ENCODE peak calls at places on chromosome 3, in seven cellular contexts. One of them, this sample, is unnamed.

GRCh38 chr3:185561374-185561943 is 9.1 kb upstream of the LIPH start:
- DNase-seq in brain microvascular endothelial cell: no peak
- DNase-seq in esophagus squamous epithelium: no peak
- DNase-seq in ascending aorta: no peak
- DNase-seq in cardiac fibroblast: no peak
- DNase-seq in CD8-positive, alpha-beta T cell: no peak
- DNase-seq in aorta: no peak
- DNase-seq in this sample: no peak

GRCh38 chr3:53616971-53617892 is 122.8 kb downstream of the CACNA1D start:
- DNase-seq in brain microvascular endothelial cell: no peak
- DNase-seq in esophagus squamous epithelium: no peak
- DNase-seq in ascending aorta: no peak
- DNase-seq in cardiac fibroblast: no peak
- DNase-seq in CD8-positive, alpha-beta T cell: no peak
- DNase-seq in aorta: no peak
- DNase-seq in this sample: no peak

GRCh38 chr3:60839242-60839641 is 412.0 kb downstream of the FHIT start:
- DNase-seq in brain microvascular endothelial cell: peak
- DNase-seq in esophagus squamous epithelium: no peak
- DNase-seq in ascending aorta: no peak
- DNase-seq in cardiac fibroblast: no peak
- DNase-seq in CD8-positive, alpha-beta T cell: no peak
- DNase-seq in aorta: no peak
- DNase-seq in this sample: no peak

GRCh38 chr3:153513236-153513635 is 351.2 kb downstream of the RAP2B start:
- DNase-seq in brain microvascular endothelial cell: peak
- DNase-seq in esophagus squamous epithelium: no peak
- DNase-seq in ascending aorta: no peak
- DNase-seq in cardiac fibroblast: peak
- DNase-seq in CD8-positive, alpha-beta T cell: no peak
- DNase-seq in aorta: no peak
- DNase-seq in this sample: no peak

GRCh38 chr3:195907730-195908438 is 467 bp downstream of the TNK2 start:
- DNase-seq in brain microvascular endothelial cell: no peak
- DNase-seq in esophagus squamous epithelium: no peak
- DNase-seq in ascending aorta: no peak
- DNase-seq in cardiac fibroblast: peak
- DNase-seq in CD8-positive, alpha-beta T cell: peak
- DNase-seq in aorta: peak
- DNase-seq in this sample: no peak

GRCh38 chr3:7075120-7075519 is 214.2 kb downstream of the GRM7 start:
- DNase-seq in brain microvascular endothelial cell: no peak
- DNase-seq in esophagus squamous epithelium: no peak
- DNase-seq in ascending aorta: no peak
- DNase-seq in cardiac fibroblast: no peak
- DNase-seq in CD8-positive, alpha-beta T cell: no peak
- DNase-seq in aorta: no peak
- DNase-seq in this sample: no peak

GRCh38 chr3:4043867-4044575 is 244.8 kb downstream of the LRRN1 start:
- DNase-seq in brain microvascular endothelial cell: no peak
- DNase-seq in esophagus squamous epithelium: no peak
- DNase-seq in ascending aorta: no peak
- DNase-seq in cardiac fibroblast: no peak
- DNase-seq in CD8-positive, alpha-beta T cell: no peak
- DNase-seq in aorta: no peak
- DNase-seq in this sample: no peak

GRCh38 chr3:141865101-141865500 is 11.3 kb upstream of the ATP1B3 start:
- DNase-seq in brain microvascular endothelial cell: no peak
- DNase-seq in esophagus squamous epithelium: no peak
- DNase-seq in ascending aorta: no peak
- DNase-seq in cardiac fibroblast: no peak
- DNase-seq in CD8-positive, alpha-beta T cell: no peak
- DNase-seq in aorta: no peak
- DNase-seq in this sample: no peak

GRCh38 chr3:73279-73678 is 123.3 kb upstream of the CHL1 start:
- DNase-seq in brain microvascular endothelial cell: no peak
- DNase-seq in esophagus squamous epithelium: no peak
- DNase-seq in ascending aorta: no peak
- DNase-seq in cardiac fibroblast: no peak
- DNase-seq in CD8-positive, alpha-beta T cell: no peak
- DNase-seq in aorta: no peak
- DNase-seq in this sample: no peak

GRCh38 chr3:189995129-189995528 is 125.6 kb downstream of the P3H2 start:
- DNase-seq in brain microvascular endothelial cell: peak
- DNase-seq in esophagus squamous epithelium: no peak
- DNase-seq in ascending aorta: no peak
- DNase-seq in cardiac fibroblast: no peak
- DNase-seq in CD8-positive, alpha-beta T cell: no peak
- DNase-seq in aorta: no peak
- DNase-seq in this sample: no peak

GRCh38 chr3:126460386-126460785 is 15.3 kb downstream of the ZXDC start:
- DNase-seq in brain microvascular endothelial cell: no peak
- DNase-seq in esophagus squamous epithelium: no peak
- DNase-seq in ascending aorta: no peak
- DNase-seq in cardiac fibroblast: no peak
- DNase-seq in CD8-positive, alpha-beta T cell: no peak
- DNase-seq in aorta: peak
- DNase-seq in this sample: no peak

GRCh38 chr3:72569754-72570440 is 278.3 kb downstream of the SHQ1 start:
- DNase-seq in brain microvascular endothelial cell: no peak
- DNase-seq in esophagus squamous epithelium: no peak
- DNase-seq in ascending aorta: no peak
- DNase-seq in cardiac fibroblast: no peak
- DNase-seq in CD8-positive, alpha-beta T cell: no peak
- DNase-seq in aorta: no peak
- DNase-seq in this sample: no peak

GRCh38 chr3:165852150-165852549 is 14.9 kb upstream of the BCHE start:
- DNase-seq in brain microvascular endothelial cell: no peak
- DNase-seq in esophagus squamous epithelium: no peak
- DNase-seq in ascending aorta: no peak
- DNase-seq in cardiac fibroblast: no peak
- DNase-seq in CD8-positive, alpha-beta T cell: no peak
- DNase-seq in aorta: no peak
- DNase-seq in this sample: no peak

GRCh38 chr3:95645291-95645690 is 1169.1 kb upstream of the EPHA6 start:
- DNase-seq in brain microvascular endothelial cell: no peak
- DNase-seq in esophagus squamous epithelium: no peak
- DNase-seq in ascending aorta: no peak
- DNase-seq in cardiac fibroblast: no peak
- DNase-seq in CD8-positive, alpha-beta T cell: no peak
- DNase-seq in aorta: no peak
- DNase-seq in this sample: no peak

GRCh38 chr3:54127499-54128056 is 5.2 kb downstream of the CACNA2D3 start:
- DNase-seq in brain microvascular endothelial cell: no peak
- DNase-seq in esophagus squamous epithelium: no peak
- DNase-seq in ascending aorta: no peak
- DNase-seq in cardiac fibroblast: no peak
- DNase-seq in CD8-positive, alpha-beta T cell: no peak
- DNase-seq in aorta: no peak
- DNase-seq in this sample: no peak

GRCh38 chr3:137148917-137149316 is 191.1 kb downstream of the IL20RB start:
- DNase-seq in brain microvascular endothelial cell: no peak
- DNase-seq in esophagus squamous epithelium: no peak
- DNase-seq in ascending aorta: no peak
- DNase-seq in cardiac fibroblast: no peak
- DNase-seq in CD8-positive, alpha-beta T cell: no peak
- DNase-seq in aorta: no peak
- DNase-seq in this sample: no peak

GRCh38 chr3:182392182-182392917 is 401.0 kb upstream of the ATP11B start:
- DNase-seq in brain microvascular endothelial cell: no peak
- DNase-seq in esophagus squamous epithelium: no peak
- DNase-seq in ascending aorta: no peak
- DNase-seq in cardiac fibroblast: no peak
- DNase-seq in CD8-positive, alpha-beta T cell: no peak
- DNase-seq in aorta: no peak
- DNase-seq in this sample: no peak

GRCh38 chr3:51955893-51956770 is 951 bp downstream of the GPR62 start:
- DNase-seq in brain microvascular endothelial cell: no peak
- DNase-seq in esophagus squamous epithelium: no peak
- DNase-seq in ascending aorta: no peak
- DNase-seq in cardiac fibroblast: peak
- DNase-seq in CD8-positive, alpha-beta T cell: no peak
- DNase-seq in aorta: peak
- DNase-seq in this sample: no peak

GRCh38 chr3:69462022-69462825 is 76.3 kb upstream of the FRMD4B start:
- DNase-seq in brain microvascular endothelial cell: no peak
- DNase-seq in esophagus squamous epithelium: no peak
- DNase-seq in ascending aorta: no peak
- DNase-seq in cardiac fibroblast: no peak
- DNase-seq in CD8-positive, alpha-beta T cell: no peak
- DNase-seq in aorta: no peak
- DNase-seq in this sample: no peak

GRCh38 chr3:16978234-16978920 is 93.6 kb downstream of the PLCL2 start:
- DNase-seq in brain microvascular endothelial cell: peak
- DNase-seq in esophagus squamous epithelium: no peak
- DNase-seq in ascending aorta: no peak
- DNase-seq in cardiac fibroblast: no peak
- DNase-seq in CD8-positive, alpha-beta T cell: no peak
- DNase-seq in aorta: no peak
- DNase-seq in this sample: peak

GRCh38 chr3:143000525-143000924 is 845 bp upstream of the U2SURP start:
- DNase-seq in brain microvascular endothelial cell: peak
- DNase-seq in esophagus squamous epithelium: no peak
- DNase-seq in ascending aorta: no peak
- DNase-seq in cardiac fibroblast: peak
- DNase-seq in CD8-positive, alpha-beta T cell: no peak
- DNase-seq in aorta: no peak
- DNase-seq in this sample: no peak

GRCh38 chr3:190458040-190458439 is 8.3 kb upstream of the TMEM207 start:
- DNase-seq in brain microvascular endothelial cell: no peak
- DNase-seq in esophagus squamous epithelium: no peak
- DNase-seq in ascending aorta: no peak
- DNase-seq in cardiac fibroblast: peak
- DNase-seq in CD8-positive, alpha-beta T cell: no peak
- DNase-seq in aorta: no peak
- DNase-seq in this sample: no peak

GRCh38 chr3:190183121-190183520 is 62.4 kb upstream of the P3H2 start:
- DNase-seq in brain microvascular endothelial cell: peak
- DNase-seq in esophagus squamous epithelium: no peak
- DNase-seq in ascending aorta: no peak
- DNase-seq in cardiac fibroblast: peak
- DNase-seq in CD8-positive, alpha-beta T cell: no peak
- DNase-seq in aorta: no peak
- DNase-seq in this sample: peak

DNA sequence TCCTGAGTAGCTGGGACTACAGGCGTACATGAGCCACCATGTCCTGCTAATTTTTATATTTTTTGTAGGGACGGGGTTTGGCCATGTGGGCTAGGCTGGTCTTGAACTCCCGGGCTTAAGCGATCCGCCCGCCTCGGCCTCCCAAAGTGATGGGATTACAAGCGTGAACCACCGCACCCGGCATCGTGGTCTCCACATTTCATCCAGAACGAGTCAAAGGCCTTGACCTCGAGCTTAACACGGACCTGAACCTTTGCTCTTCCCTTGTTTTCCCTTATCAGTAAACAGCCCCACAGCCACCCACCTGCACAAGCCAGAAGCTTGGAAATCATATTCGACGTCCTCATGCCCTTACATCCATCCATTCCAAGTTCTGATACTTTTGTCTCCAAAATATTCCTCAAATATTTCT is 1.3 kb upstream of the PTPN23 start:
- DNase-seq in brain microvascular endothelial cell: no peak
- DNase-seq in esophagus squamous epithelium: no peak
- DNase-seq in ascending aorta: no peak
- DNase-seq in cardiac fibroblast: no peak
- DNase-seq in CD8-positive, alpha-beta T cell: no peak
- DNase-seq in aorta: no peak
- DNase-seq in this sample: no peak
- H3K4me3 ChIP-seq in brain microvascular endothelial cell: peak
- H3K4me3 ChIP-seq in esophagus squamous epithelium: peak
- H3K4me3 ChIP-seq in ascending aorta: peak
- H3K4me3 ChIP-seq in cardiac fibroblast: peak
- H3K4me3 ChIP-seq in CD8-positive, alpha-beta T cell: peak
- H3K4me3 ChIP-seq in aorta: no peak
- H3K4me3 ChIP-seq in this sample: peak

GRCh38 chr3:177441813-177442646 is 244.7 kb upstream of the TBL1XR1 start:
- DNase-seq in brain microvascular endothelial cell: no peak
- DNase-seq in esophagus squamous epithelium: no peak
- DNase-seq in ascending aorta: no peak
- DNase-seq in cardiac fibroblast: no peak
- DNase-seq in CD8-positive, alpha-beta T cell: no peak
- DNase-seq in aorta: no peak
- DNase-seq in this sample: no peak
- H3K4me3 ChIP-seq in brain microvascular endothelial cell: no peak
- H3K4me3 ChIP-seq in esophagus squamous epithelium: peak
- H3K4me3 ChIP-seq in ascending aorta: no peak
- H3K4me3 ChIP-seq in cardiac fibroblast: no peak
- H3K4me3 ChIP-seq in CD8-positive, alpha-beta T cell: no peak
- H3K4me3 ChIP-seq in aorta: no peak
- H3K4me3 ChIP-seq in this sample: no peak

DNA sequence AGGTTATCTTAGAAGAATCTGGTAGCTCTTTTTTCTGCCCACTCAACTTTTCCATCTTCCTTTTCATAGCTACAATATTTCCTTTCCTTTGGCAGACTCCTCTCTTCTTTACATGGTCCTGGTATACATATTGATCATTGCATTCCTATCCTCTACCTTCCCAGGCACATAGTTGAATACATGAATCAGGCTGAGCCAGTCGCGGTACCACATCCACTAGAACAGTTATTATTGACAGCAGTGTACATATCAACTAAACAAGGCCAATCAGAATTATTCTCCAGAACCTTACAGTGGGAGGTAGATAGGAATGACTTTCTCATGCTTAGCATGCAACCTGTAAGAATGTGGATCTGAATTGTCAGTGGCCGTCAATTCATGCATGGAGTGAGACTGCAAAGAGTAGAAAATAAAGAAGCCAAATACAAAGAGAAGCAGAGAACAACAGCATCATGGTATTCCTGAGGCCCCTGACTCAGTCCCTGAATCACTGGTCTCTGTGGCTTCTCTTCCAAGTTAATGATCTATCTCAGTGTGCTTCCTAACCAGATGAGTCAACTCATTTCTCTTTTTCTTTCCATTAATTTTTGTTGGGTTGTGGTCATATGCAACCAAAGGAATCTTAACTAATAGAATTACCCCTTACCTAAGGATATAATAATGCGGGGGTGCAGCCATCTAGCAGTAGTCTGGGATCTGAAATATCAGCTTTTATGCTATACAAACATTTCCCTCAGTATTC is 60.9 kb upstream of the DCBLD2 start:
- DNase-seq in brain microvascular endothelial cell: peak
- DNase-seq in esophagus squamous epithelium: no peak
- DNase-seq in ascending aorta: no peak
- DNase-seq in cardiac fibroblast: peak
- DNase-seq in CD8-positive, alpha-beta T cell: no peak
- DNase-seq in aorta: no peak
- DNase-seq in this sample: no peak
- H3K4me3 ChIP-seq in brain microvascular endothelial cell: peak
- H3K4me3 ChIP-seq in esophagus squamous epithelium: no peak
- H3K4me3 ChIP-seq in ascending aorta: no peak
- H3K4me3 ChIP-seq in cardiac fibroblast: no peak
- H3K4me3 ChIP-seq in CD8-positive, alpha-beta T cell: no peak
- H3K4me3 ChIP-seq in aorta: no peak
- H3K4me3 ChIP-seq in this sample: no peak

DNA sequence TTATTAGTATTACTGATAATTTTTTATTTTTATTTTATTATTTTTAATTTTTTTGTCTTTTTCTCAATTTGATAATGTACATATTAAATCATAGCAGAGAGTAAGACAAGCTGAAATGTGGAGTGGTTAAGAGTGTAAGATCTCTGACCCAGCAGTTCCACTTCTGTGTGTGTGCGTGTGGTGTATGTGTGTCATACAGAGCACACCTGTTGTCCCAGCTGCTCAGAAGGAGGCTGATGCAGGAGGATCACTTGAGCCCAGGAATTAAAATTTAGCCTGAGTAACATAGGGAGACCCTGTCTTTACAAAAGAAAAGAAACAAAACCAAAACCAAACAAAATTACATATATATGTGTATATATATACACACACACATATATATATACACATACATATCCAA is 1.4 kb upstream of the CIDEC start:
- DNase-seq in brain microvascular endothelial cell: no peak
- DNase-seq in esophagus squamous epithelium: no peak
- DNase-seq in ascending aorta: no peak
- DNase-seq in cardiac fibroblast: no peak
- DNase-seq in CD8-positive, alpha-beta T cell: no peak
- DNase-seq in aorta: peak
- DNase-seq in this sample: no peak
- H3K4me3 ChIP-seq in brain microvascular endothelial cell: no peak
- H3K4me3 ChIP-seq in esophagus squamous epithelium: no peak
- H3K4me3 ChIP-seq in ascending aorta: no peak
- H3K4me3 ChIP-seq in cardiac fibroblast: no peak
- H3K4me3 ChIP-seq in CD8-positive, alpha-beta T cell: no peak
- H3K4me3 ChIP-seq in aorta: no peak
- H3K4me3 ChIP-seq in this sample: no peak

This sample was measured in AG09309.